ENCODE peak calls at places on chromosome 13, in nine cellular contexts. One of them, this sample, is unnamed.

GRCh38 chr13:74191036-74191809 is 57.0 kb upstream of the KLF12 start:
- DNase-seq in body of pancreas: no peak
- DNase-seq in AG04450: no peak
- DNase-seq in GM23338: no peak
- DNase-seq in mesothelial cell of epicardium: no peak
- DNase-seq in uterus: no peak
- DNase-seq in bronchial epithelial cell: peak
- DNase-seq in astrocyte: peak
- DNase-seq in colonic mucosa: no peak
- DNase-seq in this sample: no peak

GRCh38 chr13:72570019-72570418 is 157.4 kb downstream of the MZT1 start:
- DNase-seq in body of pancreas: no peak
- DNase-seq in GM23338: no peak
- DNase-seq in mesothelial cell of epicardium: no peak
- DNase-seq in bronchial epithelial cell: peak
- DNase-seq in AG04450: no peak
- DNase-seq in uterus: no peak
- DNase-seq in colonic mucosa: no peak
- DNase-seq in astrocyte: no peak
- DNase-seq in this sample: peak

GRCh38 chr13:37868691-37869505 is 674 bp downstream of the TRPC4 start:
- DNase-seq in uterus: no peak
- DNase-seq in GM23338: peak
- DNase-seq in astrocyte: peak
- DNase-seq in bronchial epithelial cell: no peak
- DNase-seq in AG04450: no peak
- DNase-seq in mesothelial cell of epicardium: no peak
- DNase-seq in colonic mucosa: no peak
- DNase-seq in body of pancreas: no peak
- DNase-seq in this sample: no peak

GRCh38 chr13:35597451-35597850 is 121.0 kb upstream of the MAB21L1 start:
- DNase-seq in AG04450: no peak
- DNase-seq in mesothelial cell of epicardium: no peak
- DNase-seq in astrocyte: no peak
- DNase-seq in colonic mucosa: no peak
- DNase-seq in uterus: no peak
- DNase-seq in bronchial epithelial cell: peak
- DNase-seq in body of pancreas: no peak
- DNase-seq in GM23338: no peak
- DNase-seq in this sample: no peak

GRCh38 chr13:100588350-100589177 is at the start of gene GGACT:
- DNase-seq in uterus: peak
- DNase-seq in bronchial epithelial cell: peak
- DNase-seq in mesothelial cell of epicardium: peak
- DNase-seq in astrocyte: peak
- DNase-seq in AG04450: no peak
- DNase-seq in GM23338: peak
- DNase-seq in body of pancreas: peak
- DNase-seq in colonic mucosa: peak
- DNase-seq in this sample: no peak

GRCh38 chr13:110689711-110690110 is 16.2 kb downstream of the CARS2 start:
- DNase-seq in GM23338: no peak
- DNase-seq in uterus: no peak
- DNase-seq in colonic mucosa: no peak
- DNase-seq in AG04450: no peak
- DNase-seq in body of pancreas: no peak
- DNase-seq in mesothelial cell of epicardium: no peak
- DNase-seq in bronchial epithelial cell: no peak
- DNase-seq in astrocyte: no peak
- DNase-seq in this sample: no peak

GRCh38 chr13:73387318-73387717 is 328.5 kb downstream of the KLF5 start:
- DNase-seq in body of pancreas: no peak
- DNase-seq in mesothelial cell of epicardium: no peak
- DNase-seq in colonic mucosa: no peak
- DNase-seq in bronchial epithelial cell: no peak
- DNase-seq in uterus: no peak
- DNase-seq in GM23338: no peak
- DNase-seq in astrocyte: no peak
- DNase-seq in AG04450: no peak
- DNase-seq in this sample: no peak

GRCh38 chr13:36362251-36362650 is 16.1 kb upstream of the SPART start:
- DNase-seq in mesothelial cell of epicardium: no peak
- DNase-seq in uterus: no peak
- DNase-seq in astrocyte: peak
- DNase-seq in AG04450: peak
- DNase-seq in GM23338: no peak
- DNase-seq in body of pancreas: no peak
- DNase-seq in colonic mucosa: no peak
- DNase-seq in bronchial epithelial cell: peak
- DNase-seq in this sample: no peak

GRCh38 chr13:21625366-21625765 is 21.4 kb upstream of the MICU2 start:
- DNase-seq in AG04450: no peak
- DNase-seq in astrocyte: peak
- DNase-seq in mesothelial cell of epicardium: no peak
- DNase-seq in uterus: no peak
- DNase-seq in colonic mucosa: peak
- DNase-seq in bronchial epithelial cell: peak
- DNase-seq in body of pancreas: peak
- DNase-seq in GM23338: peak
- DNase-seq in this sample: no peak

GRCh38 chr13:59447031-59447430 is 716.7 kb downstream of the DIAPH3 start:
- DNase-seq in bronchial epithelial cell: no peak
- DNase-seq in body of pancreas: no peak
- DNase-seq in GM23338: no peak
- DNase-seq in astrocyte: no peak
- DNase-seq in mesothelial cell of epicardium: no peak
- DNase-seq in colonic mucosa: no peak
- DNase-seq in uterus: no peak
- DNase-seq in AG04450: no peak
- DNase-seq in this sample: no peak

GRCh38 chr13:92991687-92992086 is 234.9 kb upstream of the GPC6 start:
- DNase-seq in AG04450: no peak
- DNase-seq in colonic mucosa: no peak
- DNase-seq in body of pancreas: no peak
- DNase-seq in bronchial epithelial cell: no peak
- DNase-seq in GM23338: no peak
- DNase-seq in astrocyte: peak
- DNase-seq in uterus: no peak
- DNase-seq in mesothelial cell of epicardium: no peak
- DNase-seq in this sample: no peak

DNA sequence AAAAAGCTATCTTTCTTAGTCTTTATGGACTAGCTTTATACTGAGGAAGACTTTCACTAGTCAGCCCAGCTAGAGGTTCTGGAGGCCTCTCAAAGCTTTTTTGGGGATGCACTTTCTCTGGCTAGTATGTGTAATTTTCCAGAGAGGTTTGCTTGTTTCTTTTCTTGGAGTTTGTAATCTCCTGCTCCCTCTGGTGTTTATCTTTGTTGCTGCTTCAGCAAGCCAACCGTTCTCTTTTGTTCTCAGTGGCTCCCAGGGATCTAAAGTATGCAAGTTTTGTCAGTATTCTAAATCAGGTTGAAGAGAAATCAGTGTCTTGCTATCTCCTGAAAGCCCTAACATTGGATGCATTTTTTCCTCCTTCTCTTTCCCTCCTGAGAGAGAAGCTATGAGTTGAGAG is 121.1 kb upstream of the MYO16 start:
- DNase-seq in astrocyte: peak
- DNase-seq in GM23338: peak
- DNase-seq in mesothelial cell of epicardium: no peak
- DNase-seq in colonic mucosa: no peak
- DNase-seq in body of pancreas: no peak
- DNase-seq in uterus: no peak
- DNase-seq in AG04450: no peak
- DNase-seq in bronchial epithelial cell: peak
- DNase-seq in this sample: no peak
- TF ChIP-seq CTCF in astrocyte: peak
- TF ChIP-seq CTCF in GM23338: peak
- TF ChIP-seq CTCF in mesothelial cell of epicardium: no peak
- TF ChIP-seq CTCF in colonic mucosa: peak
- TF ChIP-seq CTCF in body of pancreas: no peak
- TF ChIP-seq CTCF in uterus: no peak
- TF ChIP-seq CTCF in AG04450: peak
- TF ChIP-seq CTCF in bronchial epithelial cell: peak
- TF ChIP-seq CTCF in this sample: no peak

GRCh38 chr13:27408074-27408473 is 16.3 kb upstream of the GTF3A start:
- DNase-seq in GM23338: peak
- DNase-seq in bronchial epithelial cell: no peak
- DNase-seq in body of pancreas: no peak
- DNase-seq in colonic mucosa: no peak
- DNase-seq in AG04450: no peak
- DNase-seq in astrocyte: no peak
- DNase-seq in mesothelial cell of epicardium: no peak
- DNase-seq in uterus: no peak
- DNase-seq in this sample: no peak

GRCh38 chr13:27403727-27404385 is 20.6 kb upstream of the GTF3A start:
- DNase-seq in AG04450: no peak
- DNase-seq in colonic mucosa: peak
- DNase-seq in body of pancreas: peak
- DNase-seq in mesothelial cell of epicardium: no peak
- DNase-seq in astrocyte: no peak
- DNase-seq in GM23338: no peak
- DNase-seq in uterus: no peak
- DNase-seq in bronchial epithelial cell: no peak
- DNase-seq in this sample: no peak

GRCh38 chr13:27405521-27406134 is 18.8 kb upstream of the GTF3A start:
- DNase-seq in bronchial epithelial cell: peak
- DNase-seq in GM23338: no peak
- DNase-seq in body of pancreas: no peak
- DNase-seq in mesothelial cell of epicardium: no peak
- DNase-seq in uterus: no peak
- DNase-seq in AG04450: no peak
- DNase-seq in astrocyte: no peak
- DNase-seq in colonic mucosa: no peak
- DNase-seq in this sample: no peak

GRCh38 chr13:27404680-27405079 is 19.7 kb upstream of the GTF3A start:
- DNase-seq in GM23338: no peak
- DNase-seq in uterus: no peak
- DNase-seq in AG04450: no peak
- DNase-seq in astrocyte: no peak
- DNase-seq in bronchial epithelial cell: no peak
- DNase-seq in mesothelial cell of epicardium: no peak
- DNase-seq in body of pancreas: peak
- DNase-seq in colonic mucosa: peak
- DNase-seq in this sample: no peak

DNA sequence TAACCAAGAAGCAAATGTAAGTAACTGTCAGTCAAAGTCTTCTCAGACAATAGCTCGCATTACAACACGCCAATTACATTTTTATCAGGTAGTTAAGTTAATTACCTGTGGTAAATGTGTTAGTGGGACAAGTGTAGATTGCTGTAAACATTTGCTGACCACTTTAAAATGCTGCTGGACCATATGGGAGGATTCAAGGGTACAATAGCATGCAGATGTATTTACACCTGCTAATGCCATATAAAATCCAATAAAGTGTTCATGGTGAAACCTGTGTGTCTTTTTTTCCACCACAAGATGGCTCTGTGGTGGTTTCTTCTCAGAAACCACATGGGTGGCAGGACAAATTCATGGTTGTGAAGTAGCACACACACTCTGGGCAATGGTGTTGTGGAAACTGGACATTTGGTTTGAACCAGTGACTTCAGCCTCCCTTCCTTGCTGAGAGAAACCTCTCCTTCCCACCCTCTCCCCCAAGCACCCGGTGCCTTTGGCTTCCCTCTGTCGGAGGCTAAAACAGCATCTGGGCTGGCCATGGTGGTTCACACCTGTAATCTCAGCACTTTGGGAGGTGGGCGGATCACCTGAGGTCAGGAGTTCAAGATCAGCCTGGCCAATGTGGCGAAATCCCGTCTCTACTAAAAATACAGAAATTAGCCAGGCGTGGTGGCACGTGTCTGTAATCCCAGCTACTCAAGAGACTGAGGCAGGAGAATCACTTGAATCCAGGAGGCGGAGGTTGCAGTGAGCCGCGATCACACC is 18.1 kb upstream of the GTF3A start:
- DNase-seq in uterus: no peak
- DNase-seq in mesothelial cell of epicardium: no peak
- DNase-seq in AG04450: no peak
- DNase-seq in GM23338: peak
- DNase-seq in body of pancreas: peak
- DNase-seq in colonic mucosa: peak
- DNase-seq in astrocyte: peak
- DNase-seq in bronchial epithelial cell: peak
- DNase-seq in this sample: no peak
- TF ChIP-seq CTCF in uterus: peak
- TF ChIP-seq CTCF in mesothelial cell of epicardium: peak
- TF ChIP-seq CTCF in AG04450: peak
- TF ChIP-seq CTCF in GM23338: peak
- TF ChIP-seq CTCF in body of pancreas: peak
- TF ChIP-seq CTCF in colonic mucosa: peak
- TF ChIP-seq CTCF in astrocyte: peak
- TF ChIP-seq CTCF in bronchial epithelial cell: peak
- TF ChIP-seq CTCF in this sample: peak

GRCh38 chr13:113489171-113489548 is 1.4 kb downstream of the DCUN1D2 start:
- DNase-seq in uterus: no peak
- DNase-seq in GM23338: peak
- DNase-seq in AG04450: no peak
- DNase-seq in colonic mucosa: no peak
- DNase-seq in mesothelial cell of epicardium: no peak
- DNase-seq in astrocyte: no peak
- DNase-seq in body of pancreas: peak
- DNase-seq in bronchial epithelial cell: no peak
- DNase-seq in this sample: no peak
- TF ChIP-seq CTCF in uterus: no peak
- TF ChIP-seq CTCF in GM23338: peak
- TF ChIP-seq CTCF in AG04450: no peak
- TF ChIP-seq CTCF in colonic mucosa: no peak
- TF ChIP-seq CTCF in mesothelial cell of epicardium: no peak
- TF ChIP-seq CTCF in astrocyte: no peak
- TF ChIP-seq CTCF in body of pancreas: no peak
- TF ChIP-seq CTCF in bronchial epithelial cell: no peak
- TF ChIP-seq CTCF in this sample: no peak

GRCh38 chr13:30453727-30454126 is 12.0 kb downstream of the HMGB1 start:
- DNase-seq in bronchial epithelial cell: peak
- DNase-seq in colonic mucosa: no peak
- DNase-seq in AG04450: no peak
- DNase-seq in mesothelial cell of epicardium: no peak
- DNase-seq in astrocyte: no peak
- DNase-seq in uterus: no peak
- DNase-seq in body of pancreas: no peak
- DNase-seq in GM23338: no peak
- DNase-seq in this sample: no peak
- TF ChIP-seq CTCF in bronchial epithelial cell: peak
- TF ChIP-seq CTCF in colonic mucosa: no peak
- TF ChIP-seq CTCF in AG04450: peak
- TF ChIP-seq CTCF in mesothelial cell of epicardium: no peak
- TF ChIP-seq CTCF in astrocyte: peak
- TF ChIP-seq CTCF in uterus: no peak
- TF ChIP-seq CTCF in body of pancreas: peak
- TF ChIP-seq CTCF in GM23338: no peak
- TF ChIP-seq CTCF in this sample: peak

GRCh38 chr13:106033634-106034033 is 501.8 kb downstream of the EFNB2 start:
- DNase-seq in bronchial epithelial cell: peak
- DNase-seq in astrocyte: peak
- DNase-seq in colonic mucosa: no peak
- DNase-seq in uterus: no peak
- DNase-seq in mesothelial cell of epicardium: no peak
- DNase-seq in GM23338: peak
- DNase-seq in body of pancreas: peak
- DNase-seq in AG04450: peak
- DNase-seq in this sample: no peak
- TF ChIP-seq CTCF in bronchial epithelial cell: peak
- TF ChIP-seq CTCF in astrocyte: peak
- TF ChIP-seq CTCF in colonic mucosa: no peak
- TF ChIP-seq CTCF in uterus: no peak
- TF ChIP-seq CTCF in mesothelial cell of epicardium: peak
- TF ChIP-seq CTCF in GM23338: peak
- TF ChIP-seq CTCF in body of pancreas: peak
- TF ChIP-seq CTCF in AG04450: peak
- TF ChIP-seq CTCF in this sample: no peak

GRCh38 chr13:24277721-24278120 is 31.7 kb upstream of the C1QTNF9 start:
- DNase-seq in GM23338: no peak
- DNase-seq in uterus: no peak
- DNase-seq in AG04450: no peak
- DNase-seq in body of pancreas: no peak
- DNase-seq in mesothelial cell of epicardium: no peak
- DNase-seq in astrocyte: no peak
- DNase-seq in bronchial epithelial cell: no peak
- DNase-seq in colonic mucosa: no peak
- DNase-seq in this sample: no peak
- TF ChIP-seq CTCF in GM23338: no peak
- TF ChIP-seq CTCF in uterus: no peak
- TF ChIP-seq CTCF in AG04450: no peak
- TF ChIP-seq CTCF in body of pancreas: no peak
- TF ChIP-seq CTCF in mesothelial cell of epicardium: no peak
- TF ChIP-seq CTCF in astrocyte: no peak
- TF ChIP-seq CTCF in bronchial epithelial cell: no peak
- TF ChIP-seq CTCF in colonic mucosa: no peak
- TF ChIP-seq CTCF in this sample: no peak

This sample was measured in GM12864.